ENCODE peak calls at places on chromosome 12, in eight cellular contexts. Y, Q, I, J, W, R, F and C are unnamed samples.

GRCh38 chr12:85872497-85873091 is 1.5 kb upstream of the NTS start:
- DNase-seq in I (no peak), J (no peak), R (no peak), W (no peak), Q (no peak), F (peak; percentile 66), Y (peak; percentile 64), C (no peak)

GRCh38 chr12:115404761-115405470 is 720.9 kb upstream of the TBX3 start:
- DNase-seq in W (no peak), Q (no peak), J (no peak), F (peak; percentile 80), Y (peak; percentile 92), I (no peak), R (no peak), C (no peak)

GRCh38 chr12:80802652-80803051 is 85.9 kb downstream of the MYF5 start:
- DNase-seq in Y (no peak), J (no peak), F (no peak), I (no peak), R (no peak), W (no peak), Q (no peak), C (no peak)

GRCh38 chr12:3244219-3244750 is 167.1 kb downstream of the TSPAN9 start:
- DNase-seq in W (no peak), Q (no peak), Y (no peak), F (no peak), J (no peak), I (no peak), R (no peak), C (no peak)

GRCh38 chr12:69497308-69498026 is 27.3 kb downstream of the FRS2 start:
- DNase-seq in I (no peak), W (no peak), F (no peak), Y (peak; percentile 40), Q (no peak), R (no peak), J (no peak), C (no peak)

GRCh38 chr12:22684526-22685118 is 59.7 kb downstream of the ETNK1 start:
- DNase-seq in J (no peak), Q (no peak), F (peak; percentile 71), I (no peak), W (no peak), Y (peak; percentile 59), R (no peak), C (no peak)

GRCh38 chr12:123571343-123571813 is 13.0 kb upstream of the TMED2 start:
- DNase-seq in I (peak; percentile 54), W (no peak), Y (peak; percentile 72), R (peak; percentile 76), F (no peak), Q (peak; percentile 48), J (peak; percentile 61), C (peak; percentile 66)

GRCh38 chr12:124809878-124810277 is 53.8 kb downstream of the SCARB1 start:
- DNase-seq in W (no peak), Q (no peak), F (no peak), J (no peak), I (no peak), R (no peak), Y (peak; percentile 49), C (no peak)

GRCh38 chr12:47190271-47190750 is 110.6 kb upstream of the AMIGO2 start:
- DNase-seq in Y (peak; percentile 74), F (no peak), Q (no peak), J (no peak), W (no peak), I (no peak), R (no peak), C (no peak)

GRCh38 chr12:26473291-26473690 is 277.9 kb downstream of the SSPN start:
- DNase-seq in J (no peak), W (no peak), F (no peak), Q (no peak), Y (peak; percentile 51), R (no peak), I (no peak), C (no peak)

GRCh38 chr12:47226199-47226598 is 146.4 kb upstream of the AMIGO2 start:
- DNase-seq in I (no peak), Q (peak; percentile 40), J (no peak), F (no peak), R (no peak), W (no peak), Y (no peak), C (no peak)

GRCh38 chr12:52436000-52436827 is 2.0 kb upstream of the KRT75 start:
- DNase-seq in R (no peak), J (no peak), Q (no peak), I (peak; percentile 17), F (no peak), W (no peak), Y (peak; percentile 6), C (no peak)

GRCh38 chr12:132455565-132455964 is 34.4 kb upstream of the FBRSL1 start:
- DNase-seq in I (no peak), Y (no peak), R (no peak), F (no peak), J (no peak), Q (no peak), W (no peak), C (no peak)

GRCh38 chr12:51744235-51744634 is 104.3 kb downstream of the FIGNL2 start:
- DNase-seq in F (peak; percentile 91), Q (no peak), J (no peak), W (no peak), I (no peak), Y (peak; percentile 45), R (no peak), C (no peak)

GRCh38 chr12:25970082-25970481 is 11.6 kb downstream of the RASSF8 start:
- DNase-seq in R (no peak), J (no peak), Q (no peak), Y (no peak), I (no peak), W (no peak), F (peak; percentile 47), C (no peak)

GRCh38 chr12:128322341-128322740 is 55.4 kb downstream of the TMEM132C start:
- DNase-seq in Y (no peak), W (no peak), I (no peak), Q (no peak), F (no peak), J (no peak), R (no peak), C (no peak)

GRCh38 chr12:38907171-38907923 is 2.0 kb upstream of the CPNE8 start:
- DNase-seq in R (no peak), W (no peak), Y (no peak), F (no peak), J (no peak), Q (no peak), I (no peak), C (no peak)

GRCh38 chr12:38905480-38906351 is at the start of gene CPNE8:
- DNase-seq in Y (no peak), W (peak; percentile 92), F (peak; percentile 79), J (peak; percentile 81), I (peak; percentile 78), R (peak; percentile 80), Q (no peak), C (peak; percentile 87)

GRCh38 chr12:38906482-38907170 is 1.2 kb upstream of the CPNE8 start:
- DNase-seq in Q (peak; percentile 93), Y (no peak), R (peak; percentile 84), W (peak; percentile 94), J (peak; percentile 82), I (peak; percentile 89), F (peak; percentile 84), C (peak; percentile 90)

GRCh38 chr12:38903596-38903995 is 1.8 kb downstream of the CPNE8 start:
- DNase-seq in Y (no peak), J (no peak), F (peak; percentile 55), R (no peak), Q (no peak), I (no peak), W (no peak), C (no peak)

GRCh38 chr12:38904932-38905479 is 385 bp downstream of the CPNE8 start:
- DNase-seq in Q (peak; percentile 72), Y (no peak), R (peak; percentile 84), I (peak; percentile 83), J (peak; percentile 90), W (peak; percentile 96), F (peak; percentile 64), C (peak; percentile 84)
- TF ChIP-seq POLR2A in Q (peak; percentile 31), Y (no peak), R (peak; percentile 33), I (no peak), J (no peak), W (peak; percentile 27), F (no peak), C (no peak)

DNA sequence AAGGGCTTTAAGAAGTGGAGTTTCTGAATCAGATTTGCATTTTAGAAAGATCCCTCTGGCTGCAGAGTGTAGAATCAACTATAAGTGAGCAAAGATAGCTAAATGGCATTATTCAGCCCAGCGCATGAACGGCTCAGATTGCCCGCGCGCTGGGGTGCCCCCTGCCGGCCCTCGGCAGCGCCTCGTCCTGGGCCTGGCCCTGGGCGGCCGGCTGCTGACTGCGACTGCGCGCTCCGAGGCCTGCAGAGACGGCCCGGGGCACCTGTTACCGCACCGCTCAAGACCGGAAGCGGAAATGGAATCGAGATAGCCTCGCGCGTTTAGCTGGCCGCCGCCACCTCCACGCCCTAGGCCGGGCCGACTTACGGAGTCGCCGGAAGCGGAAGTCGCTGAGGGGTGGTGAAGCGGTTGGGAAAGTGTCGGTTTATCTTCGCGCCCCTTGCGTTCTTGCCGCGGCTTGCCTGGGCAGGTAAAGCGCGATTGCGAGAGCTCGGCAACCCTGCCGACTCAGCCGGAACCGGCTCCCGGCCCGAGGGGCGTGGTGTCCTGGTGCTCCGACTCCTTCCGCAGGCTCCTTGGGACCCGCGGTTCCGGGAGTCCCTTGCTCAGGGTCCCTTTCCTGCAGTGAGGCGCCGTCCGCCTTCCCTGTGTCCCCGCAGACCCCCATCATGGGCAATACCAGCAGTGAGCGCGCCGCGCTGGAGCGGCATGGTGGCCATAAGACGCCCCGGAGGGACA is at the start of gene PRKAB1:
- DNase-seq in Q (peak; percentile 93), R (peak; percentile 93), I (peak; percentile 99), W (peak; percentile 98), J (peak; percentile 93), Y (peak; percentile 96), F (peak; percentile 93), C (peak; percentile 98)
- TF ChIP-seq POLR2A in Q (peak; percentile 92), R (no peak), I (peak; percentile 83), W (peak; percentile 69), J (no peak), Y (peak; percentile 61), F (peak; percentile 46), C (peak; percentile 80)

GRCh38 chr12:112168561-112168971 is 43.2 kb downstream of the TRAFD1 start:
- DNase-seq in Q (no peak), F (no peak), R (no peak), W (no peak), Y (no peak), J (no peak), I (no peak), C (no peak)
- TF ChIP-seq POLR2A in Q (no peak), F (no peak), R (no peak), W (no peak), Y (no peak), J (no peak), I (no peak), C (no peak)

GRCh38 chr12:107685360-107686248 is at the start of gene PWP1:
- DNase-seq in R (peak; percentile 91), W (peak; percentile 94), Q (peak; percentile 96), Y (peak; percentile 94), I (peak; percentile 97), J (peak; percentile 91), F (peak; percentile 97), C (peak; percentile 96)
- TF ChIP-seq POLR2A in R (peak; percentile 60), W (peak; percentile 73), Q (peak; percentile 93), Y (peak; percentile 84), I (peak; percentile 58), J (no peak), F (peak; percentile 74), C (peak; percentile 50)

DNA sequence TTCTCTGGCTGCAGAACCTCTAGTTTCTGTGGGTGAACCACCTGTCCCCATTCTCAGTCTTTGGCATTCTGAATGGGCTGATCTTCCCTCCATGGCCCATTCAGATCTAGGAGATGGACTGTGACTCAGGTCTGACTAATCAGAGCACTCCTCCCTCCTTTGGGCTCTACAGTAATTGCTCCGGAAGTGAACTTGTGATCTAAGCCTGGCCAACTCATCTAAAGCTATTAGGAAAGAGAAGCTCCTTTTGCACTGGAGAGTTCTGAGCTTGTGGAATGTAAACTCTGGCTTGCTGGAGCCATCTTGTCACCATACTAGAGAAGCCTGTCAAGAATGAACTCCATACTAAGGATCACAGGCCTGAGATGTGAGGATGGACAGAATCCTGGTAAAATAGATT is 168.2 kb downstream of the SUDS3 start:
- DNase-seq in I (no peak), Y (peak; percentile 11), R (no peak), F (no peak), J (no peak), W (no peak), Q (no peak), C (no peak)
- TF ChIP-seq POLR2A in I (no peak), Y (no peak), R (no peak), F (no peak), J (no peak), W (no peak), Q (no peak), C (no peak)